ENCODE peak calls at places on chromosomes 11 and 22, in four cellular contexts. M is stomach, L is suprapubic skin, O is adrenal gland. P is an unnamed sample. For H3K4me1, the result is how much of the 10 kb centered on the place peaks cover.

GRCh38 chr11:44658451-44658850 is 68.3 kb upstream of the TSPAN18 start:
- DNase-seq in M (no peak), L (no peak), O (peak), P (no peak)

GRCh38 chr11:64419818-64420485 is 61.0 kb downstream of the RPS6KA4 start:
- DNase-seq in O (no peak), M (no peak), L (no peak), P (no peak)

GRCh38 chr22:26606611-26607010 is 11.2 kb downstream of the CRYBB1 start:
- DNase-seq in L (no peak), M (no peak), O (no peak), P (no peak)

GRCh38 chr11:12418019-12418611 is 40.7 kb downstream of the PARVA start:
- DNase-seq in M (no peak), O (no peak), L (no peak), P (no peak)

GRCh38 chr11:21768388-21768787 is 424.5 kb upstream of the ANO5 start:
- DNase-seq in L (no peak), O (no peak), M (no peak), P (no peak)

GRCh38 chr22:24159650-24160049 is 21.6 kb upstream of the SUSD2 start:
- DNase-seq in L (no peak), M (no peak), O (no peak), P (no peak)

GRCh38 chr11:120659076-120659475 is 147.5 kb downstream of the GRIK4 start:
- DNase-seq in M (no peak), L (no peak), O (no peak), P (no peak)

GRCh38 chr11:418343-419247 is 3.8 kb upstream of the SIGIRR start:
- DNase-seq in M (no peak), L (no peak), O (no peak), P (no peak)

GRCh38 chr11:124801014-124801413 is 808 bp upstream of the MSANTD2 start:
- DNase-seq in O (peak), M (no peak), L (no peak), P (no peak)

GRCh38 chr11:108947654-108948570 is 283.0 kb downstream of the DDX10 start:
- DNase-seq in M (no peak), O (no peak), L (no peak), P (no peak)

GRCh38 chr11:87368876-87369480 is 331.2 kb downstream of the TMEM135 start:
- DNase-seq in M (no peak), O (no peak), L (no peak), P (no peak)

GRCh38 chr11:35015621-35016387 is 99.4 kb downstream of the PDHX start:
- DNase-seq in M (no peak), O (no peak), L (no peak), P (no peak)

GRCh38 chr22:49664371-49664881 is 163.2 kb downstream of the BRD1 start:
- DNase-seq in L (peak), M (no peak), O (no peak), P (peak)

GRCh38 chr22:30228509-30229359 is 17.8 kb downstream of the LIF start:
- DNase-seq in M (no peak), O (no peak), L (no peak), P (no peak)

GRCh38 chr11:64225608-64226506 is at the start of the genes NUDT22 and TRPT1:
- DNase-seq in M (peak), L (peak), O (peak), P (peak)

GRCh38 chr11:122764691-122765090 is 73.6 kb upstream of the CRTAM start:
- DNase-seq in O (no peak), M (no peak), L (no peak), P (no peak)

GRCh38 chr11:118497831-118498230 is 29.4 kb upstream of the TTC36 start:
- DNase-seq in O (no peak), L (no peak), M (no peak), P (no peak)

GRCh38 chr22:38925571-38926041 is 31.8 kb upstream of the APOBEC3A start:
- DNase-seq in L (no peak), M (no peak), O (peak), P (no peak)

GRCh38 chr11:15108592-15109130 is 6.1 kb upstream of the INSC start:
- DNase-seq in L (no peak), M (no peak), O (no peak), P (no peak)

GRCh38 chr22:36155702-36156101 is 4.9 kb downstream of the APOL3 start:
- DNase-seq in O (peak), L (no peak), M (peak), P (no peak)

GRCh38 chr11:128733440-128734115 is 39.7 kb downstream of the FLI1 start:
- DNase-seq in L (no peak), O (no peak), M (no peak), P (peak)
- H3K4me1 ChIP-seq in L (under half), O (under half), M (under half), P (under half)

GRCh38 chr22:32531228-32531627 is 56.6 kb downstream of the FBXO7 start:
- DNase-seq in L (no peak), O (peak), M (no peak), P (no peak)
- H3K4me1 ChIP-seq in L (half or more), O (under half), M (under half), P (under half)

GRCh38 chr11:67998150-67999045 is 5.5 kb downstream of the UNC93B1 start:
- DNase-seq in L (no peak), M (no peak), O (no peak), P (peak)
- H3K4me1 ChIP-seq in L (under half), M (under half), O (under half), P (under half)

GRCh38 chr11:65571940-65572339 is 398 bp upstream of the FAM89B start:
- DNase-seq in O (peak), M (peak), L (no peak), P (peak)
- H3K4me1 ChIP-seq in O (half or more), M (half or more), L (half or more), P (under half)

DNA sequence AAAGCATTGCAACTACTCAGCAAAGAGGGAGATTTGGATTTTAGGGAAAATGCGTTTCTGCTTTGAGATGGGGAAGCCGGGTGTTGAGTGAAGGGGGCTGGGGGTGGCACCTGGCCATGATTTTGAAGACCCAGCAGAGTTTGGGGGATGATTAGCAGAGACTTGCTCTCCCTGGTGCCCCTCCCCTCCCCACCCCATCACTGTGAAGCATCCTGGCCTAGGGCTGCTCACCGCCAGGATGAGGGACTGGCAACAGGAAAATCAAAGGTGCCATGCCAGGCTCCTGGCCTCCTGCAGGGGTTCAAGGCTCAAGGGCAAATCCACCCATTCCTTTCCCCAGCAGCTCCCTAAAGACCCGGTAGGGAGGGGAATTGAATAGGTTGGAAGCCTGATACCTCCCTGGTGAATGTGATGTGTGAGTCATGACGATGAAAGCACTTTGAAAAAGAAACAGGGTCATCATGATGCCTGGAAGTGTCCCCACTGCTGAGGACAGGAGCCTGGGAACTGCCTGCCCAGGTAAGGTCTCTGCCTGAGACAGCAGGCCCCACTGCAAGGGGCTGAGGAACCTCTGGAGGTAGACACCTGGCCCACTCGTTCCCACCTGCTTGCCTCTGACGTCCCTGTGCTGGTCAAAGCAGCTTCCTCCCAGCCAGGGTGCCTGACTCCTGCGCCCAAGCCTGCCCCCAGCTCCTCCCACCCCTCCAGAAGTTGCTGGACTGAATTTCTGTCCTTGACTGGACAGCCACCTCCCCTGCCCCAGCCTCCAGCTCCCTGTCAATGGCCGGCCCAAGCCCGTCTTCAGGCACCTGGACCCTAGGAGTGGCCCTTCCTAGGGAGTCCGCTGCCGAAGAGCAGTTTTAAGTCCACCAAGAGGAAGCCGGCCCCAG is 1.7 kb downstream of the CHST1 start:
- DNase-seq in M (no peak), L (no peak), O (no peak), P (no peak)
- H3K4me1 ChIP-seq in M (under half), L (under half), O (under half), P (under half)

GRCh38 chr11:77450227-77450626 is 23.7 kb downstream of the PAK1 start:
- DNase-seq in O (no peak), L (no peak), M (no peak), P (no peak)

GRCh38 chr11:77446911-77447629 is 26.8 kb downstream of the PAK1 start:
- DNase-seq in O (no peak), M (no peak), L (no peak), P (no peak)

GRCh38 chr11:77449060-77449521 is 24.8 kb downstream of the PAK1 start:
- DNase-seq in M (no peak), O (no peak), L (no peak), P (no peak)

GRCh38 chr11:77449784-77450183 is 24.1 kb downstream of the PAK1 start:
- DNase-seq in M (no peak), L (no peak), O (no peak), P (no peak)

GRCh38 chr11:77448269-77448668 is 25.6 kb downstream of the PAK1 start:
- DNase-seq in O (no peak), L (no peak), M (no peak), P (no peak)
- H3K4me1 ChIP-seq in O (under half), L (under half), M (under half), P (under half)

GRCh38 chr22:20530368-20531153 is 23.2 kb downstream of the MED15 start:
- DNase-seq in M (no peak), L (no peak), O (peak), P (peak)
- H3K4me1 ChIP-seq in M (half or more), L (half or more), O (half or more), P (under half)

DNA sequence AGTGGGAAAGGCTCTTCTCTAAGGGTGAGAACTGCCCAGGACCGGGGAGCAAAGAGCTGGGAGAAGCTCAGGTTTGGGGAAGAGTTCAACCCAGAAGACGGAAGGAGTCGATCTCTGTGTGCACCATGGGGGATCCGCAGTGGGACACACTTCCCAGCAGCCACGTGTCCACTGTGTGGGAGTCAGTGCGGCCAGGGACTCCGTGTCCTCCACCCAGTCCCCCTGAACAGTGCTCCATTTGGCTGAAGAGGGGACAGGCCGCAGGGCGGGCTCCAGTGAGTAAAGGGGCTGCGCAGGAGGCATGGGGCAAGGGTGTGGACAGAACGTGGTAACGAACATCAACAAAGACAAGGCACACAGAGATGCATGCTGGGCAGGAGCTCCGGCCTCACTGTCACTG is 367.1 kb downstream of the SHANK2 start:
- DNase-seq in M (no peak), O (no peak), L (no peak), P (no peak)
- H3K4me1 ChIP-seq in M (under half), O (under half), L (under half), P (under half)

DNA sequence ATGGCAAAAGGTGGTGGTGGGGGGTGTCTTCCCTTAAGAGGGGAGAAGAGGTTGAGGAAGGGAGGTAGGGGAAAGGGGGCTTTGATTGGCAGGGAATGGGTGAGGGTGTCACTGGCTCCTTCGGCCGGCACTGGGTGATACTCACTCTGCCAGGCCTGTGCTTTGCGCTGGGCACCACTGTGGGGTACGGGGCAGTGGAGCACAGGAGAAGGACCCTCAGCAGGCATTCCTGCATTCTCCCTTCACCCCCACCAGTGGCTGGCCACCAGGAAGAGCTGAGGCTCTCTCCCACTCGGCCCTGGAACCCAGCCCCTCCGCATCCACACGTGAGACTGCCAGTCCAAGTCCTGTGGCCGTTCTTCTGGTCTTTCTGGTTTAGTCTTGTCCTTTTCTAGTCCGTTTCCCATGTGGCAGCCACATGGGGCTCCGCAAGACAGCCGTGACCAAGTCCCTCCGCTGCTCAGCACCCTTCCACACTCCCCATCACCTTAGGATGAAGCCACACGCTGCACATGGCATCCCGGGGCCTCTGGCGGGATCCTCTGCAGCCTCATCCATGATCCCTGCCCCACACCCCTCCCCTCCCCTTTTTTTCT is 8.0 kb downstream of the CAPN5 start:
- DNase-seq in O (no peak), M (peak), L (no peak), P (no peak)
- H3K4me1 ChIP-seq in O (under half), M (half or more), L (under half), P (under half)

P was measured in Peyer's patch.